ENCODE peak calls at places on chromosome 1, in nine cellular contexts. One of them, this sample, is unnamed.

GRCh38 chr1:151011154-151011850 is 3.1 kb downstream of the PRUNE1 start:
- DNase-seq in HCT116: no peak
- DNase-seq in neural crest cell: no peak
- DNase-seq in MCF 10A: no peak
- DNase-seq in AG09319: no peak
- DNase-seq in mucosa of descending colon: no peak
- DNase-seq in GM10248: no peak
- DNase-seq in heart left ventricle: no peak
- DNase-seq in neural progenitor cell: no peak
- DNase-seq in this sample: no peak

GRCh38 chr1:23177438-23178380 is 9.1 kb upstream of the LUZP1 start:
- DNase-seq in mucosa of descending colon: peak; percentile 82
- DNase-seq in GM10248: peak; percentile 85
- DNase-seq in MCF 10A: peak; percentile 60
- DNase-seq in AG09319: no peak
- DNase-seq in neural progenitor cell: peak; percentile 91
- DNase-seq in heart left ventricle: peak; percentile 93
- DNase-seq in HCT116: no peak
- DNase-seq in neural crest cell: peak; percentile 69
- DNase-seq in this sample: no peak

GRCh38 chr1:27350673-27351540 is 9.1 kb downstream of the SYTL1 start:
- DNase-seq in neural progenitor cell: peak; percentile 97
- DNase-seq in heart left ventricle: no peak
- DNase-seq in neural crest cell: peak; percentile 65
- DNase-seq in mucosa of descending colon: peak; percentile 64
- DNase-seq in GM10248: no peak
- DNase-seq in AG09319: no peak
- DNase-seq in MCF 10A: no peak
- DNase-seq in HCT116: no peak
- DNase-seq in this sample: no peak

GRCh38 chr1:156945881-156946661 is 25.6 kb downstream of the LRRC71 start:
- DNase-seq in MCF 10A: no peak
- DNase-seq in heart left ventricle: no peak
- DNase-seq in GM10248: no peak
- DNase-seq in HCT116: peak; percentile 24
- DNase-seq in AG09319: no peak
- DNase-seq in neural progenitor cell: no peak
- DNase-seq in mucosa of descending colon: peak; percentile 58
- DNase-seq in neural crest cell: no peak
- DNase-seq in this sample: no peak

GRCh38 chr1:182418929-182419328 is 18.5 kb upstream of the TEDDM1 start:
- DNase-seq in heart left ventricle: no peak
- DNase-seq in GM10248: no peak
- DNase-seq in HCT116: no peak
- DNase-seq in neural progenitor cell: no peak
- DNase-seq in AG09319: no peak
- DNase-seq in MCF 10A: no peak
- DNase-seq in mucosa of descending colon: no peak
- DNase-seq in neural crest cell: no peak
- DNase-seq in this sample: no peak

GRCh38 chr1:112614460-112615065 is 4.4 kb downstream of the ST7L start:
- DNase-seq in heart left ventricle: no peak
- DNase-seq in neural progenitor cell: peak; percentile 43
- DNase-seq in MCF 10A: peak; percentile 49
- DNase-seq in HCT116: no peak
- DNase-seq in mucosa of descending colon: no peak
- DNase-seq in AG09319: no peak
- DNase-seq in neural crest cell: no peak
- DNase-seq in GM10248: no peak
- DNase-seq in this sample: no peak

GRCh38 chr1:240093120-240093961 is 1.7 kb downstream of the FMN2 start:
- DNase-seq in heart left ventricle: no peak
- DNase-seq in neural crest cell: peak; percentile 23
- DNase-seq in mucosa of descending colon: peak; percentile 31
- DNase-seq in GM10248: no peak
- DNase-seq in neural progenitor cell: peak; percentile 64
- DNase-seq in MCF 10A: no peak
- DNase-seq in HCT116: no peak
- DNase-seq in AG09319: no peak
- DNase-seq in this sample: no peak

GRCh38 chr1:115906627-115907026 is 65.7 kb upstream of the NHLH2 start:
- DNase-seq in AG09319: no peak
- DNase-seq in neural crest cell: no peak
- DNase-seq in neural progenitor cell: no peak
- DNase-seq in MCF 10A: no peak
- DNase-seq in heart left ventricle: no peak
- DNase-seq in mucosa of descending colon: no peak
- DNase-seq in HCT116: no peak
- DNase-seq in GM10248: no peak
- DNase-seq in this sample: no peak

GRCh38 chr1:55064861-55065263 is 25.5 kb downstream of the PCSK9 start:
- DNase-seq in HCT116: no peak
- DNase-seq in neural progenitor cell: no peak
- DNase-seq in mucosa of descending colon: no peak
- DNase-seq in heart left ventricle: no peak
- DNase-seq in MCF 10A: peak; percentile 43
- DNase-seq in GM10248: no peak
- DNase-seq in neural crest cell: no peak
- DNase-seq in AG09319: no peak
- DNase-seq in this sample: no peak

GRCh38 chr1:149997585-149998262 is 12.8 kb downstream of the OTUD7B start:
- DNase-seq in AG09319: no peak
- DNase-seq in neural crest cell: no peak
- DNase-seq in mucosa of descending colon: no peak
- DNase-seq in neural progenitor cell: no peak
- DNase-seq in MCF 10A: no peak
- DNase-seq in HCT116: no peak
- DNase-seq in heart left ventricle: no peak
- DNase-seq in GM10248: peak; percentile 38
- DNase-seq in this sample: no peak

GRCh38 chr1:164755674-164756073 is 196.7 kb downstream of the PBX1 start:
- DNase-seq in MCF 10A: peak; percentile 48
- DNase-seq in GM10248: no peak
- DNase-seq in mucosa of descending colon: no peak
- DNase-seq in heart left ventricle: no peak
- DNase-seq in AG09319: no peak
- DNase-seq in neural progenitor cell: no peak
- DNase-seq in neural crest cell: no peak
- DNase-seq in HCT116: no peak
- DNase-seq in this sample: no peak

GRCh38 chr1:110214454-110215404 is 4.6 kb downstream of the KCNC4 start:
- DNase-seq in mucosa of descending colon: no peak
- DNase-seq in MCF 10A: no peak
- DNase-seq in GM10248: no peak
- DNase-seq in HCT116: no peak
- DNase-seq in neural crest cell: no peak
- DNase-seq in AG09319: no peak
- DNase-seq in heart left ventricle: no peak
- DNase-seq in neural progenitor cell: no peak
- DNase-seq in this sample: no peak

GRCh38 chr1:110216844-110217444 is 6.8 kb downstream of the KCNC4 start:
- DNase-seq in HCT116: no peak
- DNase-seq in AG09319: no peak
- DNase-seq in neural progenitor cell: no peak
- DNase-seq in GM10248: no peak
- DNase-seq in neural crest cell: no peak
- DNase-seq in mucosa of descending colon: no peak
- DNase-seq in MCF 10A: no peak
- DNase-seq in heart left ventricle: no peak
- DNase-seq in this sample: no peak

GRCh38 chr1:110218137-110218536 is 8.0 kb downstream of the KCNC4 start:
- DNase-seq in MCF 10A: no peak
- DNase-seq in HCT116: no peak
- DNase-seq in mucosa of descending colon: no peak
- DNase-seq in heart left ventricle: no peak
- DNase-seq in AG09319: no peak
- DNase-seq in GM10248: no peak
- DNase-seq in neural crest cell: no peak
- DNase-seq in neural progenitor cell: no peak
- DNase-seq in this sample: no peak

GRCh38 chr1:110215621-110216020 is 5.5 kb downstream of the KCNC4 start:
- DNase-seq in neural crest cell: no peak
- DNase-seq in HCT116: no peak
- DNase-seq in neural progenitor cell: no peak
- DNase-seq in mucosa of descending colon: no peak
- DNase-seq in MCF 10A: no peak
- DNase-seq in GM10248: no peak
- DNase-seq in heart left ventricle: no peak
- DNase-seq in AG09319: no peak
- DNase-seq in this sample: no peak

GRCh38 chr1:110216116-110216515 is 6.0 kb downstream of the KCNC4 start:
- DNase-seq in GM10248: no peak
- DNase-seq in AG09319: no peak
- DNase-seq in HCT116: no peak
- DNase-seq in mucosa of descending colon: no peak
- DNase-seq in MCF 10A: no peak
- DNase-seq in neural crest cell: no peak
- DNase-seq in heart left ventricle: no peak
- DNase-seq in neural progenitor cell: no peak
- DNase-seq in this sample: no peak
- TF ChIP-seq CTCF in GM10248: no peak
- TF ChIP-seq CTCF in AG09319: no peak
- TF ChIP-seq CTCF in HCT116: no peak
- TF ChIP-seq CTCF in mucosa of descending colon: no peak
- TF ChIP-seq CTCF in MCF 10A: no peak
- TF ChIP-seq CTCF in neural crest cell: no peak
- TF ChIP-seq CTCF in heart left ventricle: no peak
- TF ChIP-seq CTCF in neural progenitor cell: no peak
- TF ChIP-seq CTCF in this sample: no peak

DNA sequence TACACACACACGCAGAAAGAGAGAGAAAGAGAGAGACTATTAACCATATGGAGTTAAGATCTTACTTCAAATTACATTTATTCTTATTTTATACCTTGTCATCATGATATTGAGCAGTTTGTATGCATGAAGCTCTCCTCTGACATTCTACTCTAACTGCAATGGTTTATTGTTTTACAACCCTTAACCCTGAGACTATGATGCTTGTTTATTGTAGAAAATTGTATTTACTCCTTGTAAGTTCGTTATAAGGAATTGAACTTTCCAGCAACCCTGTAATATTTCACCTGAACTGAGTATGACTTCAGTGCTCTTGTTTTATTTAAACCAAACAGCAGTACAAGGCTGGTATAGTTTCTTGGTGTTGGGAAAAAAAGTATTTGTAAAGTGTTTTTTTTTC is 18.6 kb upstream of the PTPRF start:
- DNase-seq in AG09319: no peak
- DNase-seq in GM10248: no peak
- DNase-seq in heart left ventricle: no peak
- DNase-seq in MCF 10A: no peak
- DNase-seq in mucosa of descending colon: no peak
- DNase-seq in neural crest cell: no peak
- DNase-seq in HCT116: no peak
- DNase-seq in neural progenitor cell: no peak
- DNase-seq in this sample: no peak
- TF ChIP-seq CTCF in AG09319: no peak
- TF ChIP-seq CTCF in GM10248: no peak
- TF ChIP-seq CTCF in heart left ventricle: no peak
- TF ChIP-seq CTCF in MCF 10A: no peak
- TF ChIP-seq CTCF in mucosa of descending colon: no peak
- TF ChIP-seq CTCF in neural crest cell: no peak
- TF ChIP-seq CTCF in HCT116: no peak
- TF ChIP-seq CTCF in neural progenitor cell: no peak
- TF ChIP-seq CTCF in this sample: no peak

DNA sequence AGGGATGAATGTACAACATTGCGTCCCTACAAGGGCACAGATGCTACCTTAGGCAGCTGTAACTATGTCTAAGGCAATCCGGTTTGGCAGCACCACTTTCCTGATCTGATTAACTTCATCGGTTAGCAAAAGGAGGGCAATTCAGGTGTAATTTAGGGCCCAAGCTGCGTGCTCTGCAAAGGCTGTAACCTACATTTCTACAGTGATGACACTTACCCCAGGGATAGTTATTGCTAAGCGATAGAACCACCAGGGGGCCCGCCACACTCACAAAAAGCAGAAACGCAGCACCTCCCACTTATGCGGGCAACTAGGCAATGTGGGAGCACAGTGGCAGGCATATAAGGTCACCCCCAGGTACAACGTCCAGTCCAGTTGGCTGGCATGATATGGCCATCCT is 113.5 kb downstream of the GDAP2 start:
- DNase-seq in neural progenitor cell: no peak
- DNase-seq in MCF 10A: no peak
- DNase-seq in heart left ventricle: no peak
- DNase-seq in mucosa of descending colon: no peak
- DNase-seq in neural crest cell: no peak
- DNase-seq in AG09319: no peak
- DNase-seq in HCT116: no peak
- DNase-seq in GM10248: no peak
- DNase-seq in this sample: no peak
- TF ChIP-seq CTCF in neural progenitor cell: no peak
- TF ChIP-seq CTCF in MCF 10A: no peak
- TF ChIP-seq CTCF in heart left ventricle: no peak
- TF ChIP-seq CTCF in mucosa of descending colon: no peak
- TF ChIP-seq CTCF in neural crest cell: peak; percentile 18
- TF ChIP-seq CTCF in AG09319: no peak
- TF ChIP-seq CTCF in HCT116: peak; percentile 31
- TF ChIP-seq CTCF in GM10248: no peak
- TF ChIP-seq CTCF in this sample: no peak

DNA sequence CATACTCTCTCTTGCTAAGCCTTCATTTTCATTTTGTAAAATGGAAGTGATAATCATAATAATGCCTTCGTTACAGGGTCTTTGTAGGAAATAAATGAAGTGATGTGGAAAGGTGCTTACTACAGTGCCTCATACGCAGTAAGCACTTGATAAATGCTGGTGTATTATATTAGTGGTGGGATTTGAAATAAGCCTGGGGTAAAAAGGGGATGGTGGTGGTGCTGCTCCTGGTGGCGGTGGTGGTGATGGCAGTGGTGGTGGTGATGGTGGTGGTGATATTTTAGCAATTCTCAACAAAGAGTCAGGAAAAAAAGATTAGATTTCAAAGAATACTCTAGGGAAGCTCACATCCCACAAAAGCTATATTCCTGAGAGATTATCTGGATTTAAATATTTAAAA is 35.5 kb upstream of the ATP1B1 start:
- DNase-seq in mucosa of descending colon: no peak
- DNase-seq in neural crest cell: no peak
- DNase-seq in GM10248: no peak
- DNase-seq in neural progenitor cell: no peak
- DNase-seq in MCF 10A: no peak
- DNase-seq in HCT116: no peak
- DNase-seq in AG09319: no peak
- DNase-seq in heart left ventricle: no peak
- DNase-seq in this sample: no peak
- TF ChIP-seq CTCF in mucosa of descending colon: no peak
- TF ChIP-seq CTCF in neural crest cell: no peak
- TF ChIP-seq CTCF in GM10248: no peak
- TF ChIP-seq CTCF in neural progenitor cell: peak; percentile 10
- TF ChIP-seq CTCF in MCF 10A: no peak
- TF ChIP-seq CTCF in HCT116: peak; percentile 21
- TF ChIP-seq CTCF in AG09319: no peak
- TF ChIP-seq CTCF in heart left ventricle: no peak
- TF ChIP-seq CTCF in this sample: no peak

GRCh38 chr1:152866321-152866720 is 6.5 kb downstream of the LCE7A start:
- DNase-seq in MCF 10A: no peak
- DNase-seq in mucosa of descending colon: no peak
- DNase-seq in neural crest cell: no peak
- DNase-seq in HCT116: no peak
- DNase-seq in AG09319: no peak
- DNase-seq in GM10248: no peak
- DNase-seq in neural progenitor cell: no peak
- DNase-seq in heart left ventricle: no peak
- DNase-seq in this sample: no peak
- TF ChIP-seq CTCF in MCF 10A: no peak
- TF ChIP-seq CTCF in mucosa of descending colon: no peak
- TF ChIP-seq CTCF in neural crest cell: no peak
- TF ChIP-seq CTCF in HCT116: no peak
- TF ChIP-seq CTCF in AG09319: no peak
- TF ChIP-seq CTCF in GM10248: no peak
- TF ChIP-seq CTCF in neural progenitor cell: no peak
- TF ChIP-seq CTCF in heart left ventricle: no peak
- TF ChIP-seq CTCF in this sample: no peak